ENCODE peak calls at places on chromosomes 3 and 15, in four cellular contexts. K, E, B and M are unnamed samples.

GRCh38 chr15:53193149-53193548 is 403.0 kb upstream of the ONECUT1 start:
- DNase-seq in K (peak), E (peak), B (no peak), M (no peak)

GRCh38 chr3:118641608-118642007 is 393.0 kb downstream of the IGSF11 start:
- DNase-seq in K (no peak), E (no peak), B (no peak), M (peak)

GRCh38 chr3:126472277-126473006 is 3.2 kb downstream of the ZXDC start:
- DNase-seq in K (peak), E (peak), B (peak), M (no peak)

GRCh38 chr3:105373383-105373782 is 6.7 kb downstream of the ALCAM start:
- DNase-seq in K (no peak), E (no peak), B (no peak), M (no peak)

GRCh38 chr3:195086341-195086740 is 184.6 kb downstream of the XXYLT1 start:
- DNase-seq in K (no peak), E (no peak), B (no peak), M (no peak)

GRCh38 chr3:114878119-114878839 is 268.8 kb downstream of the ZBTB20 start:
- DNase-seq in K (no peak), E (no peak), B (no peak), M (no peak)

GRCh38 chr3:69761896-69762789 is 22.9 kb downstream of the MITF start:
- DNase-seq in K (no peak), E (no peak), B (no peak), M (no peak)

GRCh38 chr3:152683521-152683999 is 151.4 kb upstream of the P2RY1 start:
- DNase-seq in K (no peak), E (no peak), B (no peak), M (no peak)

GRCh38 chr3:94020293-94020692 is 8.1 kb downstream of the STX19 start:
- DNase-seq in K (no peak), E (no peak), B (no peak), M (no peak)

GRCh38 chr3:18064586-18064985 is 322.2 kb upstream of the TBC1D5 start:
- DNase-seq in K (no peak), E (no peak), B (no peak), M (no peak)

GRCh38 chr3:107986505-107986904 is 104.3 kb downstream of the CD47 start:
- DNase-seq in K (no peak), E (no peak), B (no peak), M (no peak)

GRCh38 chr15:36050899-36051298 is 504.9 kb upstream of the DPH6 start:
- DNase-seq in K (no peak), E (no peak), B (no peak), M (no peak)

GRCh38 chr15:55649058-55649423 is 60.9 kb upstream of the PYGO1 start:
- DNase-seq in K (no peak), E (no peak), B (no peak), M (no peak)

GRCh38 chr15:55652909-55653495 is 64.9 kb upstream of the PYGO1 start:
- DNase-seq in K (no peak), E (no peak), B (no peak), M (no peak)

GRCh38 chr15:55652363-55652762 is 64.2 kb upstream of the PYGO1 start:
- DNase-seq in K (no peak), E (no peak), B (no peak), M (no peak)

GRCh38 chr15:55659481-55659880 is 71.3 kb upstream of the PYGO1 start:
- DNase-seq in K (no peak), E (no peak), B (no peak), M (no peak)

GRCh38 chr15:55654541-55654940 is 66.4 kb upstream of the PYGO1 start:
- DNase-seq in K (no peak), E (no peak), B (no peak), M (no peak)
- TF ChIP-seq CREM in K (no peak), E (no peak), B (no peak), M (no peak)

GRCh38 chr3:27943106-27943505 is 221.0 kb upstream of the EOMES start:
- DNase-seq in K (peak), E (no peak), B (no peak), M (peak)
- TF ChIP-seq CREM in K (no peak), E (no peak), B (no peak), M (no peak)

DNA sequence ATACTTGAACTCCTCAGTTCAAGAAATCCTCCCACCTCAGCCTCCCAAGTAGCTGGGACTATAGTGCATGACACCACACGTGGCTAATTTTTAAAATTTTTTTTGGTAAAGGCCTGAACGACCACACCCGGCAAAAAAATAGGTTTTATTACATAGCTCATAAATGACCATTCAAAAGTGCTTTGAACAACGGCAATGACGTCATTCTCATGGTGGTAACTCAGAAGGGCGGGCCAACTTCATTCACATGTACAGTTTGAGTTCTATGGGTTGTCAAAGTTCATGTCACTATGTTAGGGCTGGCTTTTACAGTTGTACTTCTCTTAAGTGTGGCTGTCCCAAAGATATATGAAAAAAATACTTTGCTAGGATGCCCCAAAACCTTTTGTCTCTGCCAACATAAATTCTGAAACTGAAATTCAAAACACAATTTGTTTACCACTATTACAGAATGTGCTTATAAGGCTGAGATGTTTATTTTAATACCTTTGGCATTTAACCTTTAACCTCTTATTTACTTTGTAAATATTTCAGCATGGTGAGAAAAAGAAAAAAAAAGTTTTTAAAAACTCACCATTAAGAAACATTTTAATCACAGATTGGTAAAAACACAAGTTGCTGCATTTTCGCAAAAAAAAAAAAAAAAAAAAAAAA is 6.2 kb downstream of the MYO1E start:
- DNase-seq in K (no peak), E (no peak), B (no peak), M (no peak)
- TF ChIP-seq CREM in K (no peak), E (no peak), B (no peak), M (no peak)

GRCh38 chr3:65425880-65426279 is 612.8 kb downstream of the MAGI1 start:
- DNase-seq in K (peak), E (peak), B (no peak), M (no peak)
- TF ChIP-seq CREM in K (no peak), E (no peak), B (no peak), M (no peak)

GRCh38 chr3:190807719-190808375 is 54.6 kb downstream of the GMNC start:
- DNase-seq in K (peak), E (no peak), B (no peak), M (no peak)
- TF ChIP-seq CREM in K (no peak), E (no peak), B (no peak), M (no peak)

DNA sequence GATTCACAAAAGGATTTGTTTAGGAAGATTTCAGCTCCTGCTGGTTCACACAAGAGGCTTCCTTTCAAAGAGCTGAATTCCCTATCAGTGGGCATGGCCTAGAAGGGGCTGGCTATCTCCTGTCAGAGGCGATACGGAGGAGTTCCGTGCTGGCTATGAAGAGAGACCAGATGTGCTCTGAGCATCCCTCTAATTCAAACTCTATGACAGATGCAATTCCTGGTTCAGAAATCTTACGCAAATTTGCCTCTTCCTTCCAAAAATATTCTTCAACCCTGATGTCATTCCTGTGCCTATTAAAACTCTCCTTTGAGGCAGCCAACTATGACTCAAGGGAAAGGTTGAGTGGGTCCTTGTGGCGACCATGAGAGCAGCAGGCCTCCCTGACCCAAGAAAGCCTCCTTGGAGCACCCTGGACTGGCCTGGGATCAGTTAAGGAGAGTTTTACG is 139.3 kb upstream of the HES1 start:
- DNase-seq in K (no peak), E (no peak), B (no peak), M (no peak)
- TF ChIP-seq CREM in K (no peak), E (no peak), B (no peak), M (no peak)